ENCODE peak calls at places on chromosomes 6 and 20, in five cellular contexts. J is adipocyte, U is foreskin fibroblast, L is fibroblast of pulmonary artery, S is AG04450. G is an unnamed sample.

GRCh38 chr20:58420798-58421496 is 31.9 kb downstream of the VAPB start:
- DNase-seq in J (peak), U (peak), L (peak), S (no peak), G (no peak)

GRCh38 chr6:53066059-53066406 is 829 bp downstream of the FBXO9 start:
- DNase-seq in J (peak), U (peak), L (no peak), S (no peak), G (peak)

GRCh38 chr6:158231551-158232444 is 63.6 kb downstream of the GTF2H5 start:
- DNase-seq in J (peak), U (peak), L (peak), S (no peak), G (peak)

GRCh38 chr6:35449287-35449881 is 2.8 kb upstream of the FANCE start:
- DNase-seq in J (peak), U (peak), L (peak), S (peak), G (peak)

GRCh38 chr20:33609504-33609903 is 52.6 kb upstream of the C20orf144 start:
- DNase-seq in J (no peak), U (no peak), L (no peak), S (no peak), G (no peak)

GRCh38 chr20:58906894-58907293 is 54.4 kb downstream of the GNAS start:
- DNase-seq in J (peak), U (peak), L (peak), S (no peak), G (no peak)

GRCh38 chr6:82955841-82956240 is 109.8 kb downstream of the UBE3D start:
- DNase-seq in J (peak), U (peak), L (peak), S (peak), G (no peak)

GRCh38 chr6:48825501-48826317 is 637.3 kb downstream of the MMUT start:
- DNase-seq in J (peak), U (peak), L (peak), S (no peak), G (no peak)

GRCh38 chr6:106056060-106056737 is 29.9 kb upstream of the PRDM1 start:
- DNase-seq in J (no peak), U (no peak), L (no peak), S (no peak), G (peak)

GRCh38 chr6:71468038-71468437 is 179.4 kb downstream of the OGFRL1 start:
- DNase-seq in J (no peak), U (no peak), L (no peak), S (no peak), G (no peak)
- H3K4me3 ChIP-seq in J (peak), U (no peak), L (no peak), S (no peak), G (no peak)

DNA sequence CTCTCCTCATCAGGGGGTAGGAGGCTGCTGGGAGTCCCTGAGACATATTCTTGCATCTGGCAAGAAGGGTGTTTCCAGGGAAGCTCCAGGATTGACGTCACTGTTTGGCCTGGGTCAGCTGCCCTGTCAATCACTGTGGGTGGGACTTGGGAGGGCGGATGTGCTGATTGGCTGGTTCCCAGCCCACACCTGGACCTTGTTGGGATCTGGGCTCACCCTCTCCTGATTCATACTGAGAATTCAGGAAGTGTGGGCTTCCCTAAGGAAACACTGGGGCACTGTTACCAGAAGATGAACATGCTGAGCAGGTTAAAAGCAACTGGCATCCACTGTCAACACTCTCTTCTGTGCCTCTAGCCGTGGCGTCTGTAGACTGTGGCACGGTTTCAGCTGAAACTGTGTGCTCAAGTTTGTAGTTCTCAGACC is 36.5 kb downstream of the CDH26 start:
- DNase-seq in J (no peak), U (peak), L (no peak), S (no peak), G (no peak)
- H3K4me3 ChIP-seq in J (no peak), U (no peak), L (no peak), S (no peak), G (no peak)

GRCh38 chr6:70131528-70131927 is 171.4 kb downstream of the COL9A1 start:
- DNase-seq in J (peak), U (peak), L (no peak), S (no peak), G (no peak)
- H3K4me3 ChIP-seq in J (no peak), U (no peak), L (no peak), S (no peak), G (no peak)

GRCh38 chr6:3163248-3163594 is 5.9 kb upstream of the TUBB2A start:
- DNase-seq in J (no peak), U (no peak), L (peak), S (no peak), G (no peak)

GRCh38 chr6:3162565-3163247 is 5.4 kb upstream of the TUBB2A start:
- DNase-seq in J (peak), U (peak), L (peak), S (no peak), G (peak)

GRCh38 chr6:3164388-3164787 is 7.0 kb upstream of the TUBB2A start:
- DNase-seq in J (no peak), U (no peak), L (no peak), S (no peak), G (no peak)

GRCh38 chr6:3162067-3162497 is 4.7 kb upstream of the TUBB2A start:
- DNase-seq in J (peak), U (peak), L (no peak), S (no peak), G (no peak)

DNA sequence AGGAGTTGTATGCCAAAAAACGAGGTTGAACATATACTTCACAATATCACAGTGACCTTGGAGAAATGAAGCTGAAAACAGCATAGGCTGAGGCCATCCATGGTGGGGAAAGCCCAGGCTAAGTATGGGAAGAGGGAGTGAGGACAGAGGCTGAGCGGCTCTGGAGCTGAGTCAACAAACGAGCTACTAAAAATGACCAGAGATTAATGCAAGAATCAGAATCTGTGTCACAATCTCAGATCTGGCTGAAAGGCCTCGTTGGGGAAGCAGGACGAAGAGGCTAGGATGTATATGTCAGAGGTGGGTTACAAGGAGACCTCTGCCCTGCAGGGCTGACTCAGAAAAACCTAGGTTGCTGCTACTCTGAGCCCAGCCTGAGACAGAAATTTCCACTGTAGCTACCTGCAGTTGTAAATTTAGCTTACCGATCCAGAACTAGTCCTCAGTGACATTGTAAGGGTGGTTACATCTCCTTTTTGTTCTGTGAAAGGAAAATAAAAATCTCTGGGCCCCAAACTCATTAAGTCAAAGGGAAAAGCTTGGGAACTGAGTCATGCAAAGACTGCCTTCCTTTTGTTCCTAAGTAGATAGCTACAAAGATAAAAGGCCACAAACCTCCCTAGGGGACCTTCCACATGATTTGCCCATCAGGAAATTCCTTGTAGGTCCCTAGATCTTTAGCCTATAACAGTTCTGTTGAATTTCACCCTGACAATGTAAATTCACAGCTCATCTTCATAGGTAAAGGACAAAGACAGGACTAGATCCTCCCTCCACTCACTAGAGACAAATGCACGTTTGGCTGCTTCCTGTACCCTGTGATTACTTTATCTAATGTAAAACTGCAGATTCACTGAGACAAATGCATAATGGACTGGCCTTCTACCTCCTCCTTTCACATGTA is 8.5 kb upstream of the TUBB2A start:
- DNase-seq in J (peak), U (peak), L (peak), S (no peak), G (no peak)
- H3K4me3 ChIP-seq in J (no peak), U (no peak), L (no peak), S (no peak), G (no peak)

GRCh38 chr6:24991748-24992467 is 56.1 kb upstream of the RIPOR2 start:
- DNase-seq in J (peak), U (peak), L (peak), S (no peak), G (peak)
- H3K4me3 ChIP-seq in J (no peak), U (no peak), L (no peak), S (no peak), G (peak)

G was measured in CD4-positive, alpha-beta memory T cell.